ENCODE peak calls at places on chromosomes 11 and 22, in seven cellular contexts. U is activated CD4-positive, alpha-beta T cell treated with anti-CD3 and anti-CD28 coated beads, Interleukin-2, amount 50 U/mL, for 48 hours; P is stimulated activated CD4-positive, alpha-beta T cell treated with anti-CD3 and anti-CD28 coated beads, TNF-alpha, amount 100 ng/mL, for 24 hours; T is NCI-H1417; B is heart right ventricle; L is substantia nigra; V is NCI-H345. K is an unnamed sample.

GRCh38 chr22:42732071-42732470 is 11.4 kb upstream of the A4GALT start:
- DNase-seq in V (no peak), P (no peak), L (no peak), T (no peak), B (no peak), U (no peak), K (no peak)

GRCh38 chr11:12817681-12818332 is 143.6 kb downstream of the TEAD1 start:
- DNase-seq in T (no peak), V (no peak), P (no peak), U (no peak), L (no peak), B (no peak), K (no peak)

GRCh38 chr11:134139873-134140331 is 71.0 kb downstream of the JAM3 start:
- DNase-seq in P (peak), T (peak), U (peak), V (peak), L (peak), B (peak), K (peak)

GRCh38 chr11:2139118-2139490 is at the start of gene IGF2:
- DNase-seq in L (no peak), T (peak), B (no peak), P (no peak), U (no peak), V (no peak), K (no peak)

GRCh38 chr11:82701847-82702520 is 31.7 kb downstream of the FAM181B start:
- DNase-seq in P (no peak), L (no peak), V (peak), T (peak), U (peak), B (no peak), K (no peak)

GRCh38 chr11:30984827-30985226 is 384.7 kb downstream of the DCDC1 start:
- DNase-seq in V (no peak), B (no peak), U (no peak), P (no peak), T (no peak), L (no peak), K (no peak)

GRCh38 chr22:38103641-38104040 is 6.8 kb downstream of the BAIAP2L2 start:
- DNase-seq in U (no peak), L (no peak), V (no peak), B (no peak), P (no peak), T (no peak), K (no peak)

GRCh38 chr11:575324-575995 is 810 bp upstream of the PHRF1 start:
- DNase-seq in B (no peak), U (no peak), L (no peak), P (no peak), T (peak), V (peak), K (no peak)

GRCh38 chr11:10050561-10050960 is 243.5 kb downstream of the SBF2 start:
- DNase-seq in P (no peak), L (no peak), B (no peak), V (no peak), U (no peak), T (no peak), K (no peak)

GRCh38 chr22:50544078-50544745 is 1.5 kb upstream of the KLHDC7B start:
- DNase-seq in V (peak), L (no peak), U (peak), B (peak), P (peak), T (peak), K (no peak)

GRCh38 chr11:133908827-133909226 is 47.9 kb downstream of the IGSF9B start:
- DNase-seq in P (no peak), T (no peak), U (no peak), L (no peak), B (no peak), V (no peak), K (no peak)

GRCh38 chr22:22928666-22929380 is 41.2 kb downstream of the IGLL5 start:
- DNase-seq in U (peak), L (no peak), T (no peak), P (peak), V (no peak), B (peak), K (no peak)

GRCh38 chr11:103534191-103534590 is 425.0 kb downstream of the DYNC2H1 start:
- DNase-seq in B (no peak), L (no peak), P (no peak), T (no peak), V (no peak), U (no peak), K (no peak)

GRCh38 chr11:16820324-16821092 is 82.1 kb downstream of the C11orf58 start:
- DNase-seq in U (peak), V (peak), T (peak), L (no peak), P (peak), B (peak), K (no peak)

GRCh38 chr22:49208768-49209252 is 618.9 kb downstream of the BRD1 start:
- DNase-seq in V (no peak), P (no peak), U (no peak), B (no peak), L (no peak), T (no peak), K (no peak)

GRCh38 chr22:30878516-30879365 is 89.8 kb downstream of the MORC2 start:
- DNase-seq in L (no peak), U (no peak), P (no peak), T (no peak), V (no peak), B (no peak), K (no peak)

GRCh38 chr11:94171693-94172440 is 43.2 kb downstream of the PANX1 start:
- DNase-seq in V (no peak), L (no peak), B (peak), P (peak), U (peak), T (peak), K (no peak)

GRCh38 chr11:41872458-41872857 is 413.0 kb upstream of the LRRC4C start:
- DNase-seq in P (no peak), T (no peak), U (no peak), L (no peak), V (no peak), B (no peak), K (no peak)

GRCh38 chr11:1682225-1682901 is 14.6 kb upstream of the KRTAP5-6 start:
- DNase-seq in P (no peak), V (no peak), L (no peak), T (no peak), B (no peak), U (no peak), K (no peak)

GRCh38 chr11:120532511-120533196 is 21.1 kb downstream of the GRIK4 start:
- DNase-seq in V (no peak), U (no peak), P (no peak), B (no peak), T (no peak), L (no peak), K (no peak)

GRCh38 chr11:100340416-100341323 is 346.4 kb upstream of the ARHGAP42 start:
- DNase-seq in T (no peak), P (no peak), U (no peak), B (no peak), L (no peak), V (peak), K (no peak)

GRCh38 chr11:84014539-84014938 is 728.4 kb upstream of the CCDC90B start:
- DNase-seq in U (no peak), L (no peak), T (no peak), B (no peak), P (no peak), V (no peak), K (no peak)

GRCh38 chr11:132177106-132177505 is 806.7 kb downstream of the NTM start:
- DNase-seq in U (no peak), L (no peak), T (no peak), P (no peak), V (no peak), B (peak), K (no peak)

GRCh38 chr22:32339190-32340012 is 18.3 kb upstream of the RFPL3 start:
- DNase-seq in L (no peak), B (no peak), T (no peak), U (no peak), P (no peak), V (no peak), K (no peak)

GRCh38 chr22:19177164-19178064 is 1.1 kb downstream of the SLC25A1 start:
- DNase-seq in U (no peak), B (no peak), V (no peak), T (no peak), P (no peak), L (no peak), K (no peak)

GRCh38 chr22:39820266-39820665 is 73.3 kb downstream of the ENTHD1 start:
- DNase-seq in L (no peak), U (no peak), P (no peak), T (no peak), B (no peak), V (no peak), K (no peak)

GRCh38 chr11:75263944-75264349 is 23.4 kb downstream of the TPBGL start:
- DNase-seq in P (no peak), B (no peak), T (no peak), L (no peak), V (no peak), U (peak), K (no peak)

GRCh38 chr11:17741487-17741886 is 6.9 kb downstream of the KCNC1 start:
- DNase-seq in U (no peak), L (no peak), T (no peak), B (no peak), P (no peak), V (no peak), K (no peak)

GRCh38 chr11:126355324-126355925 is at the start of gene ST3GAL4:
- DNase-seq in B (peak), V (peak), T (peak), P (peak), U (peak), L (peak), K (no peak)

GRCh38 chr11:106461839-106462545 is 384.5 kb downstream of the AASDHPPT start:
- DNase-seq in B (no peak), U (no peak), T (no peak), P (no peak), L (no peak), V (no peak), K (no peak)

K was measured in NCI-H524 treated with DMSO at 0.1 percent for 48 hours.